ENCODE peak calls at places on chromosomes 2 and 18, in nine cellular contexts. One of them, this sample, is unnamed.

GRCh38 chr2:23503682-23504081 is 118.7 kb downstream of the KLHL29 start:
- DNase-seq in fibroblast of mammary gland: no peak
- DNase-seq in PC-3: no peak
- DNase-seq in activated T-cell treated with anti-CD3 and anti-CD28 coated beads for 1 hour: no peak
- DNase-seq in stimulated activated CD4-positive, alpha-beta T cell treated with anti-CD3 and anti-CD28 coated beads, Interleukin-12 subunit alpha, Interleukin-12 subunit beta, amount 100 ng/mL, for 48 hours: no peak
- DNase-seq in Daoy: no peak
- DNase-seq in HEK293T: no peak
- DNase-seq in dermis microvascular lymphatic vessel endothelial cell: no peak
- DNase-seq in T follicular helper cell: no peak
- DNase-seq in this sample: no peak

GRCh38 chr18:45058076-45058475 is 377.4 kb downstream of the SETBP1 start:
- DNase-seq in Daoy: no peak
- DNase-seq in T follicular helper cell: no peak
- DNase-seq in PC-3: no peak
- DNase-seq in stimulated activated CD4-positive, alpha-beta T cell treated with anti-CD3 and anti-CD28 coated beads, Interleukin-12 subunit alpha, Interleukin-12 subunit beta, amount 100 ng/mL, for 48 hours: no peak
- DNase-seq in activated T-cell treated with anti-CD3 and anti-CD28 coated beads for 1 hour: no peak
- DNase-seq in fibroblast of mammary gland: no peak
- DNase-seq in HEK293T: no peak
- DNase-seq in dermis microvascular lymphatic vessel endothelial cell: no peak
- DNase-seq in this sample: no peak

GRCh38 chr2:177897278-177897677 is 175.3 kb downstream of the PDE11A start:
- DNase-seq in dermis microvascular lymphatic vessel endothelial cell: no peak
- DNase-seq in activated T-cell treated with anti-CD3 and anti-CD28 coated beads for 1 hour: no peak
- DNase-seq in PC-3: no peak
- DNase-seq in stimulated activated CD4-positive, alpha-beta T cell treated with anti-CD3 and anti-CD28 coated beads, Interleukin-12 subunit alpha, Interleukin-12 subunit beta, amount 100 ng/mL, for 48 hours: no peak
- DNase-seq in HEK293T: no peak
- DNase-seq in T follicular helper cell: no peak
- DNase-seq in fibroblast of mammary gland: no peak
- DNase-seq in Daoy: no peak
- DNase-seq in this sample: no peak

GRCh38 chr2:148303166-148303565 is 282.3 kb downstream of the MBD5 start:
- DNase-seq in T follicular helper cell: no peak
- DNase-seq in fibroblast of mammary gland: no peak
- DNase-seq in HEK293T: no peak
- DNase-seq in dermis microvascular lymphatic vessel endothelial cell: no peak
- DNase-seq in activated T-cell treated with anti-CD3 and anti-CD28 coated beads for 1 hour: no peak
- DNase-seq in Daoy: no peak
- DNase-seq in PC-3: no peak
- DNase-seq in stimulated activated CD4-positive, alpha-beta T cell treated with anti-CD3 and anti-CD28 coated beads, Interleukin-12 subunit alpha, Interleukin-12 subunit beta, amount 100 ng/mL, for 48 hours: no peak
- DNase-seq in this sample: no peak

GRCh38 chr2:32135409-32135808 is 30.3 kb upstream of the SLC30A6 start:
- DNase-seq in dermis microvascular lymphatic vessel endothelial cell: peak
- DNase-seq in PC-3: peak
- DNase-seq in HEK293T: peak
- DNase-seq in T follicular helper cell: no peak
- DNase-seq in stimulated activated CD4-positive, alpha-beta T cell treated with anti-CD3 and anti-CD28 coated beads, Interleukin-12 subunit alpha, Interleukin-12 subunit beta, amount 100 ng/mL, for 48 hours: no peak
- DNase-seq in activated T-cell treated with anti-CD3 and anti-CD28 coated beads for 1 hour: no peak
- DNase-seq in fibroblast of mammary gland: peak
- DNase-seq in Daoy: peak
- DNase-seq in this sample: no peak

GRCh38 chr2:44957656-44958327 is 16.3 kb downstream of the SIX3 start:
- DNase-seq in activated T-cell treated with anti-CD3 and anti-CD28 coated beads for 1 hour: no peak
- DNase-seq in Daoy: no peak
- DNase-seq in HEK293T: no peak
- DNase-seq in T follicular helper cell: no peak
- DNase-seq in dermis microvascular lymphatic vessel endothelial cell: no peak
- DNase-seq in fibroblast of mammary gland: peak
- DNase-seq in PC-3: no peak
- DNase-seq in stimulated activated CD4-positive, alpha-beta T cell treated with anti-CD3 and anti-CD28 coated beads, Interleukin-12 subunit alpha, Interleukin-12 subunit beta, amount 100 ng/mL, for 48 hours: no peak
- DNase-seq in this sample: no peak

GRCh38 chr18:10562773-10563160 is 36.9 kb downstream of the NAPG start:
- DNase-seq in dermis microvascular lymphatic vessel endothelial cell: no peak
- DNase-seq in Daoy: no peak
- DNase-seq in HEK293T: no peak
- DNase-seq in activated T-cell treated with anti-CD3 and anti-CD28 coated beads for 1 hour: no peak
- DNase-seq in T follicular helper cell: no peak
- DNase-seq in stimulated activated CD4-positive, alpha-beta T cell treated with anti-CD3 and anti-CD28 coated beads, Interleukin-12 subunit alpha, Interleukin-12 subunit beta, amount 100 ng/mL, for 48 hours: no peak
- DNase-seq in PC-3: no peak
- DNase-seq in fibroblast of mammary gland: no peak
- DNase-seq in this sample: no peak

GRCh38 chr2:132448771-132449170 is 32.2 kb downstream of the GPR39 start:
- DNase-seq in PC-3: peak
- DNase-seq in Daoy: no peak
- DNase-seq in T follicular helper cell: no peak
- DNase-seq in HEK293T: peak
- DNase-seq in activated T-cell treated with anti-CD3 and anti-CD28 coated beads for 1 hour: no peak
- DNase-seq in fibroblast of mammary gland: peak
- DNase-seq in stimulated activated CD4-positive, alpha-beta T cell treated with anti-CD3 and anti-CD28 coated beads, Interleukin-12 subunit alpha, Interleukin-12 subunit beta, amount 100 ng/mL, for 48 hours: no peak
- DNase-seq in dermis microvascular lymphatic vessel endothelial cell: peak
- DNase-seq in this sample: no peak

GRCh38 chr2:6524678-6525367 is 340.9 kb downstream of the CMPK2 start:
- DNase-seq in T follicular helper cell: no peak
- DNase-seq in activated T-cell treated with anti-CD3 and anti-CD28 coated beads for 1 hour: no peak
- DNase-seq in Daoy: no peak
- DNase-seq in stimulated activated CD4-positive, alpha-beta T cell treated with anti-CD3 and anti-CD28 coated beads, Interleukin-12 subunit alpha, Interleukin-12 subunit beta, amount 100 ng/mL, for 48 hours: no peak
- DNase-seq in HEK293T: no peak
- DNase-seq in dermis microvascular lymphatic vessel endothelial cell: no peak
- DNase-seq in fibroblast of mammary gland: no peak
- DNase-seq in PC-3: peak
- DNase-seq in this sample: no peak

GRCh38 chr2:105796131-105796638 is 51.5 kb downstream of the NCK2 start:
- DNase-seq in fibroblast of mammary gland: no peak
- DNase-seq in Daoy: no peak
- DNase-seq in activated T-cell treated with anti-CD3 and anti-CD28 coated beads for 1 hour: no peak
- DNase-seq in PC-3: no peak
- DNase-seq in HEK293T: no peak
- DNase-seq in dermis microvascular lymphatic vessel endothelial cell: no peak
- DNase-seq in stimulated activated CD4-positive, alpha-beta T cell treated with anti-CD3 and anti-CD28 coated beads, Interleukin-12 subunit alpha, Interleukin-12 subunit beta, amount 100 ng/mL, for 48 hours: no peak
- DNase-seq in T follicular helper cell: no peak
- DNase-seq in this sample: no peak